ENCODE peak calls at places on chromosomes 16 and 17, in six cellular contexts. P, U, A, Q, T and Z are unnamed samples.

GRCh38 chr17:14953405-14953804 is 311.7 kb downstream of the PMP22 start:
- DNase-seq in Q (no peak), U (no peak), P (no peak), T (no peak), A (no peak), Z (no peak)

GRCh38 chr17:45648642-45649041 is 135.5 kb upstream of the CRHR1 start:
- DNase-seq in Q (no peak), U (no peak), T (no peak), P (peak), A (no peak), Z (peak)

GRCh38 chr17:47949197-47949759 is 7.9 kb downstream of the PNPO start:
- DNase-seq in U (peak), T (peak), A (peak), P (peak), Q (peak), Z (peak)

GRCh38 chr17:77873518-77874302 is 84.8 kb upstream of the TNRC6C start:
- DNase-seq in U (no peak), T (no peak), P (no peak), Q (no peak), A (no peak), Z (no peak)

GRCh38 chr17:289409-289808 is 63.2 kb downstream of the RPH3AL start:
- DNase-seq in Q (no peak), A (no peak), U (no peak), P (no peak), T (no peak), Z (no peak)

GRCh38 chr17:78667091-78667490 is 89.9 kb upstream of the DNAH17 start:
- DNase-seq in U (no peak), P (no peak), A (no peak), T (no peak), Q (no peak), Z (no peak)

GRCh38 chr16:8867483-8868271 is 1.1 kb downstream of the CARHSP1 start:
- DNase-seq in P (no peak), T (no peak), U (peak), A (no peak), Q (peak), Z (no peak)

GRCh38 chr17:78325076-78325712 is 34.7 kb downstream of the SOCS3 start:
- DNase-seq in U (no peak), Q (peak), P (no peak), A (peak), T (peak), Z (no peak)

GRCh38 chr16:4529085-4530060 is 9.2 kb downstream of the CDIP1 start:
- DNase-seq in Q (peak), U (no peak), P (peak), T (no peak), A (peak), Z (peak)

GRCh38 chr16:1839554-1839953 is 12.5 kb downstream of the FAHD1 start:
- DNase-seq in T (no peak), U (no peak), Q (peak), P (no peak), A (peak), Z (no peak)

GRCh38 chr16:56795011-56795410 is 65.1 kb downstream of the NUP93 start:
- DNase-seq in T (no peak), P (no peak), U (no peak), Q (no peak), A (no peak), Z (no peak)

GRCh38 chr16:74183601-74184365 is 112.8 kb upstream of the PSMD7 start:
- DNase-seq in A (no peak), P (no peak), Q (no peak), U (no peak), T (no peak), Z (no peak)

GRCh38 chr17:223723-224471 is 42.4 kb upstream of the DOC2B start:
- DNase-seq in Q (no peak), P (no peak), A (no peak), T (no peak), U (no peak), Z (no peak)

GRCh38 chr17:66414528-66415175 is 112.2 kb downstream of the PRKCA start:
- DNase-seq in Q (no peak), A (no peak), P (no peak), T (no peak), U (no peak), Z (no peak)

GRCh38 chr16:2663553-2664521 is 18.5 kb upstream of the KCTD5 start:
- DNase-seq in A (no peak), P (no peak), U (no peak), T (no peak), Q (peak), Z (no peak)

GRCh38 chr16:86584071-86584685 is 5.8 kb downstream of the FOXL1 start:
- DNase-seq in Q (no peak), T (no peak), U (no peak), P (no peak), A (no peak), Z (no peak)

GRCh38 chr16:88387941-88388627 is 5.3 kb downstream of the ZNF469 start:
- DNase-seq in Q (no peak), A (peak), U (no peak), P (no peak), T (peak), Z (no peak)

GRCh38 chr16:28311913-28312312 is 19.6 kb downstream of the SBK1 start:
- DNase-seq in Q (no peak), T (no peak), A (no peak), U (no peak), P (no peak), Z (no peak)

GRCh38 chr16:17768257-17768656 is 297.5 kb upstream of the XYLT1 start:
- DNase-seq in P (no peak), Q (no peak), T (peak), A (peak), U (no peak), Z (no peak)

GRCh38 chr16:17770104-17770503 is 299.3 kb upstream of the XYLT1 start:
- DNase-seq in U (no peak), T (no peak), A (no peak), P (no peak), Q (no peak), Z (no peak)

GRCh38 chr16:17766012-17766411 is 295.3 kb upstream of the XYLT1 start:
- DNase-seq in A (no peak), Q (no peak), P (no peak), T (no peak), U (no peak), Z (no peak)
- H2AFZ ChIP-seq in A (no peak), Q (no peak), P (no peak), T (no peak), U (no peak), Z (no peak)

DNA sequence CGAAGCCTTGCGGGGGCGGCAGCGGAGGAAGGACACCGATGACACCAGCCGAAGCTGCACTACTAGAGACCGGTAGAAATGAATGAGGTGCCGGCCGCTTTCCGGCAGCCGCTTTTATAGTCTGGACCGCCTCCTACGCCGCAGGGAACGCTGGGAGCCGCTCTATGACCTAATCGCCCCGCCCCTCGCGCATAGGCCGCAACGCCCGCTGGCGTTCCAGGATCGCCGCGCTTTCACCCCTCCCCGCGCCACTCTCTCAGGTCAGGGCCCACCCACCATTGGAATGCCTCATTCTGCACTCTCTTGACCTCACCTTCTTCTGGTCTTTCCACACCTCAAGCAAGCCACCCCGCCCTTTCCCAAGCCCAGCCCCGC is at the start of gene DDX5:
- DNase-seq in A (peak), U (no peak), T (peak), P (peak), Q (peak), Z (peak)
- H4K8ac ChIP-seq in A (peak), U (peak), T (peak), P (peak), Q (peak), Z (no peak)

GRCh38 chr17:20922128-20922670 is 120.6 kb downstream of the USP22 start:
- DNase-seq in Q (peak), A (peak), P (no peak), U (no peak), T (no peak), Z (no peak)
- H2AFZ ChIP-seq in Q (no peak), A (no peak), P (no peak), U (no peak), T (no peak), Z (no peak)

GRCh38 chr17:81391964-81392908 is 3.0 kb upstream of the BAHCC1 start:
- DNase-seq in A (peak), P (peak), U (no peak), T (no peak), Q (peak), Z (no peak)

GRCh38 chr17:81393684-81394376 is 1.4 kb upstream of the BAHCC1 start:
- DNase-seq in P (peak), U (peak), A (peak), T (peak), Q (peak), Z (peak)

GRCh38 chr17:81391268-81391963 is 3.8 kb upstream of the BAHCC1 start:
- DNase-seq in Q (no peak), A (no peak), T (no peak), P (peak), U (no peak), Z (no peak)

GRCh38 chr17:81394377-81394747 is 895 bp upstream of the BAHCC1 start:
- DNase-seq in Q (no peak), P (no peak), T (no peak), A (no peak), U (no peak), Z (no peak)

GRCh38 chr17:81392909-81393654 is 2.2 kb upstream of the BAHCC1 start:
- DNase-seq in U (no peak), P (peak), T (no peak), A (no peak), Q (no peak), Z (no peak)
- H4K8ac ChIP-seq in U (no peak), P (peak), T (peak), A (peak), Q (peak), Z (no peak)

GRCh38 chr17:72677714-72678390 is 414.6 kb downstream of the SLC39A11 start:
- DNase-seq in P (no peak), A (peak), Q (peak), T (no peak), U (no peak), Z (no peak)
- H2AFZ ChIP-seq in P (no peak), A (no peak), Q (no peak), T (no peak), U (no peak), Z (no peak)

GRCh38 chr16:70429888-70430666 is 8.8 kb downstream of the ST3GAL2 start:
- DNase-seq in Q (no peak), P (no peak), A (no peak), T (no peak), U (no peak), Z (no peak)
- H4K8ac ChIP-seq in Q (peak), P (peak), A (peak), T (peak), U (no peak), Z (no peak)

GRCh38 chr17:5502552-5502951 is 16.2 kb downstream of the MIS12 start:
- DNase-seq in T (no peak), Q (no peak), P (no peak), U (no peak), A (no peak), Z (no peak)

GRCh38 chr17:5499790-5500189 is 13.4 kb downstream of the MIS12 start:
- DNase-seq in A (no peak), U (peak), P (peak), Q (peak), T (no peak), Z (peak)

GRCh38 chr17:5501725-5502124 is 15.4 kb downstream of the MIS12 start:
- DNase-seq in A (no peak), Q (no peak), U (no peak), T (no peak), P (no peak), Z (no peak)

GRCh38 chr17:5500247-5500803 is 14.0 kb downstream of the MIS12 start:
- DNase-seq in Q (peak), U (no peak), A (peak), T (no peak), P (no peak), Z (peak)

GRCh38 chr17:5500804-5501391 is 14.5 kb downstream of the MIS12 start:
- DNase-seq in T (peak), A (peak), P (peak), Q (peak), U (peak), Z (peak)
- H2AFZ ChIP-seq in T (peak), A (peak), P (no peak), Q (peak), U (peak), Z (no peak)

GRCh38 chr17:64269687-64270649 is 6.9 kb upstream of the TEX2 start:
- DNase-seq in U (no peak), P (no peak), A (no peak), T (no peak), Q (no peak), Z (no peak)

GRCh38 chr17:64270885-64271284 is 7.8 kb upstream of the TEX2 start:
- DNase-seq in A (no peak), T (no peak), P (no peak), Q (no peak), U (no peak), Z (no peak)

GRCh38 chr17:64275016-64275415 is 12.0 kb upstream of the TEX2 start:
- DNase-seq in U (no peak), Q (no peak), P (no peak), T (no peak), A (no peak), Z (no peak)

GRCh38 chr17:64276961-64277505 is 14.0 kb upstream of the TEX2 start:
- DNase-seq in P (no peak), A (no peak), Q (no peak), U (no peak), T (no peak), Z (no peak)

GRCh38 chr17:64273006-64273405 is 9.9 kb upstream of the TEX2 start:
- DNase-seq in A (no peak), U (no peak), T (no peak), Q (no peak), P (no peak), Z (no peak)
- H4K8ac ChIP-seq in A (no peak), U (no peak), T (no peak), Q (no peak), P (no peak), Z (no peak)